ENCODE peak calls at places on chromosomes 13 and 19, in eight cellular contexts. P, G, E, T, Q, W, A and Z are unnamed samples.

GRCh38 chr13:50129065-50129922 is 114.0 kb downstream of the KCNRG start:
- DNase-seq in E (peak), G (no peak), W (no peak), T (no peak), P (no peak), Q (no peak), A (no peak), Z (no peak)

GRCh38 chr19:35734889-35735288 is 7.4 kb downstream of the IGFLR1 start:
- DNase-seq in G (no peak), P (no peak), E (no peak), Q (no peak), A (no peak), T (no peak), W (no peak), Z (no peak)

GRCh38 chr19:58261968-58262921 is 16.5 kb upstream of the ZNF8 start:
- DNase-seq in G (no peak), T (no peak), W (no peak), Q (peak), P (no peak), E (peak), A (no peak), Z (no peak)

GRCh38 chr19:23817519-23817918 is 58.8 kb upstream of the ZNF681 start:
- DNase-seq in W (no peak), P (no peak), T (peak), E (peak), A (peak), G (peak), Q (peak), Z (no peak)

GRCh38 chr19:1942078-1942933 is 1.3 kb downstream of the CSNK1G2 start:
- DNase-seq in G (peak), P (peak), W (peak), A (peak), E (peak), Q (peak), T (peak), Z (peak)

GRCh38 chr13:56347014-56347413 is 793.7 kb upstream of the PRR20A start:
- DNase-seq in Q (no peak), G (no peak), P (no peak), W (no peak), A (no peak), E (no peak), T (no peak), Z (no peak)

GRCh38 chr13:102870677-102871415 is 25.0 kb downstream of the ERCC5 start:
- DNase-seq in P (no peak), W (no peak), A (peak), T (no peak), G (peak), E (peak), Q (peak), Z (no peak)

GRCh38 chr13:107222619-107223018 is 654.7 kb upstream of the ARGLU1 start:
- DNase-seq in Q (no peak), A (no peak), P (no peak), G (no peak), T (no peak), W (no peak), E (peak), Z (no peak)

GRCh38 chr13:59483441-59484116 is 680.1 kb downstream of the DIAPH3 start:
- DNase-seq in E (peak), Q (peak), W (no peak), P (no peak), T (no peak), A (peak), G (no peak), Z (no peak)

GRCh38 chr19:48812094-48812929 is 1.5 kb upstream of the BCAT2 start:
- DNase-seq in E (peak), G (peak), T (peak), Q (peak), P (peak), A (peak), W (peak), Z (peak)

GRCh38 chr13:22187329-22187728 is 516.5 kb downstream of the FGF9 start:
- DNase-seq in T (no peak), G (no peak), P (no peak), A (peak), W (no peak), E (no peak), Q (no peak), Z (no peak)

GRCh38 chr19:35502751-35503150 is 10.7 kb downstream of the DMKN start:
- DNase-seq in G (no peak), W (no peak), P (no peak), A (no peak), E (no peak), Q (no peak), T (no peak), Z (no peak)

GRCh38 chr19:56105090-56105701 is 15.9 kb downstream of the ZNF787 start:
- DNase-seq in G (peak), E (peak), P (peak), T (peak), W (no peak), Q (peak), A (peak), Z (peak)

GRCh38 chr19:14139944-14140343 is 3.6 kb upstream of the ASF1B start:
- DNase-seq in T (no peak), E (no peak), Q (no peak), G (no peak), W (no peak), P (no peak), A (no peak), Z (no peak)

GRCh38 chr13:39536906-39537305 is 66.1 kb downstream of the LHFPL6 start:
- DNase-seq in G (no peak), P (no peak), A (no peak), T (no peak), W (no peak), Q (no peak), E (no peak), Z (no peak)

GRCh38 chr13:24671367-24672117 is 8.7 kb upstream of the ATP12A start:
- DNase-seq in Q (peak), P (no peak), W (no peak), A (peak), T (no peak), E (peak), G (no peak), Z (no peak)

GRCh38 chr19:1009043-1009975 is 9.1 kb downstream of the GRIN3B start:
- DNase-seq in P (no peak), Q (peak), G (no peak), W (no peak), A (peak), E (peak), T (no peak), Z (no peak)

GRCh38 chr19:8224394-8225145 is 15.4 kb downstream of the CERS4 start:
- DNase-seq in W (no peak), G (peak), A (no peak), Q (no peak), P (no peak), E (no peak), T (no peak), Z (no peak)

GRCh38 chr19:41735071-41735623 is 20.2 kb upstream of the CEACAM6 start:
- DNase-seq in T (no peak), G (no peak), E (no peak), Q (no peak), W (no peak), A (no peak), P (no peak), Z (no peak)

GRCh38 chr19:41739361-41739760 is 16.0 kb upstream of the CEACAM6 start:
- DNase-seq in W (no peak), T (no peak), E (no peak), G (no peak), Q (no peak), P (no peak), A (no peak), Z (no peak)

GRCh38 chr19:41734585-41734984 is 20.7 kb upstream of the CEACAM6 start:
- DNase-seq in E (no peak), A (no peak), P (no peak), G (no peak), Q (no peak), T (no peak), W (no peak), Z (no peak)

DNA sequence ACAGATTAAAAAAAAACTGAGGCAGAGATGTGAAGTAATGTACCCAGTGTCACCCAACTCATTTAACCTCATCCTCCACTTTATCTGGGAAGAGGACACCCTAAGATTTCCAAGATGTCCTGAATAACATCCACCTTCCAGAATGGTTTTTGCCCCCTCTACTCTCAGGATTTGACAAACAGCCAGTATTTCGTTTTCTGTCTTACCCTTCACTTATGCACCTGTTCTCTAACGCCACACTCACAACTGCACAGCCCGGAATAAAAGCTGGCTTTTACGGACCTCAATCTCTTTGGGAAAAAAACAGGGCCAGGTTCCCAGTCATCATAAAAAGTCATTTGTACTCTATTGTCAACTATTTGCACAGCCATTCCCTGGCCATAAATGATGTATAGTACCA is 21.2 kb upstream of the CEACAM6 start:
- DNase-seq in T (no peak), E (no peak), G (no peak), W (no peak), Q (no peak), P (no peak), A (no peak), Z (no peak)
- H3K27ac ChIP-seq in T (no peak), E (no peak), G (no peak), W (peak), Q (no peak), P (peak), A (no peak), Z (peak)

DNA sequence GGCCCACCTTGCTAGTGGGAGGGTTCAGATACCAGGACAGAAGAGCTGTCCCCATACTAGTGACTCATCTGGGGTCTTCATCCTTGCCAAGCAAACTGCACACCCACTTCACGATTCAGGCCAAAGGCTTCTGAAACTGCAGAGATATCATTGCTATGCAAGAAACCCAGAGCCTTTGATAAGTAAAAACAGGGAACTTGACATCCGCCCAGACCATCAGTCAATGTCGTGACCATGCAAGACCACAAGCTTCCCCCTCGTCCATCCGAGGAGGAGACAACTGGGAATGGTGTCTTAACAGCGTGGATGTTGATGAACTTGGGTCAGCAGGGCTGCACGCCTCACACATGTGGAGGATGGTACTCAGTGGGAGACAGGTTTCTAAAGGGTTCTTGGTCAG is 58.0 kb downstream of the ABCC4 start:
- DNase-seq in P (no peak), A (no peak), Q (no peak), G (no peak), E (no peak), T (no peak), W (no peak), Z (no peak)
- H3K27ac ChIP-seq in P (no peak), A (no peak), Q (no peak), G (no peak), E (no peak), T (no peak), W (no peak), Z (no peak)

DNA sequence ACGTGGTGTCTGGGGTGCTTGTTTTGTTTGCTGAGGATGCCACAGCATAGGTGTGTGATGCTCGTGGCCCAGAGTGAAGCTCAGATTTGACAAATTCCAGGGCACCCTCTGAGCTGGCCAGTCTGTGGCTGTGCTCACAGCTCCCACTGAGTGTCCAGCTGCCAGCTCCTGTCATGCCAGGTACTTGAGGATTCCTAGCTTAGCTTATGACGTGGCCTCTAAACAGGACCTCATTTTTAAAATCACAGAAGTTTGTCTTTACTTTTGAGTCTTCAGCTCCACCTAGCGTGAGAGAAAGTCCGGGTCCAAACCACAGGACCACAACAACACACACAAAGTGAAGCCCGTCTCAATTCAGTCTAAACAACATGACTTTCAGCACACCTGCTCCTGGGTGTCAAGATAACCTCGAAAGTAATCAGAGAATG is 117.3 kb downstream of the RAB20 start:
- DNase-seq in P (no peak), Q (peak), A (peak), T (no peak), G (no peak), E (no peak), W (no peak), Z (no peak)
- H3K27ac ChIP-seq in P (peak), Q (peak), A (no peak), T (no peak), G (peak), E (no peak), W (peak), Z (no peak)

GRCh38 chr19:34308381-34309367 is 54.3 kb downstream of the GARRE1 start:
- DNase-seq in G (no peak), T (no peak), P (no peak), E (no peak), W (no peak), A (no peak), Q (no peak), Z (no peak)

GRCh38 chr19:34309368-34310138 is 55.2 kb downstream of the GARRE1 start:
- DNase-seq in W (no peak), G (no peak), A (no peak), E (no peak), P (no peak), Q (no peak), T (no peak), Z (no peak)

GRCh38 chr19:34306824-34307223 is 52.5 kb downstream of the GARRE1 start:
- DNase-seq in T (no peak), W (no peak), A (no peak), E (no peak), Q (no peak), G (no peak), P (no peak), Z (no peak)

GRCh38 chr19:34313188-34313587 is 51.8 kb upstream of the GPI start:
- DNase-seq in W (no peak), T (no peak), G (no peak), Q (peak), E (no peak), A (peak), P (no peak), Z (no peak)

GRCh38 chr19:34310494-34310981 is 54.5 kb upstream of the GPI start:
- DNase-seq in W (no peak), Q (no peak), P (peak), A (no peak), G (no peak), E (no peak), T (no peak), Z (no peak)
- H3K27ac ChIP-seq in W (peak), Q (no peak), P (peak), A (no peak), G (peak), E (peak), T (no peak), Z (no peak)

GRCh38 chr19:45098521-45099464 is 5.8 kb downstream of the PPP1R37 start:
- DNase-seq in T (no peak), W (no peak), Q (peak), G (peak), E (no peak), A (peak), P (no peak), Z (no peak)
- H3K27ac ChIP-seq in T (no peak), W (peak), Q (peak), G (peak), E (peak), A (peak), P (peak), Z (peak)

DNA sequence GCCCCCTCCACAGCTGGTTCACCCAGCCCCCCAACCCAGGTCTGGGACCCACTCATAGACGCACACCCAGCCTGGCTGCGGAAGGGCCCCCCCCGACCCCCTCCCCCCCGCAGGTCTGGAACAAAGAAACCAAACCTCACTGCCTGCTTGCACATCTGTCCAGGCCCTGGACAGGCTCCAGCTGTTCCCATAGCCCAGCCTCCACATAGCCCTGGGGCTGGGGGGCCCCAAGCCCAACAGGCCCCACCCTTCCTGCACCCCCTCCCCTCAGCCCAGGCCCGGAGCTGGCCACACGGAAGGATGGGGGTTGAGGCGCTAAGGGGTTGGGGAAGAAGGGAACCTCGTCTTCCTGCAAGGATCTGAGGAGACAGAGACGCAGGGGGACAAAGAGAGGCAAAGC is 2.7 kb downstream of the KANK2 start:
- DNase-seq in P (no peak), W (no peak), A (peak), Q (peak), G (peak), E (no peak), T (no peak), Z (no peak)
- H3K27ac ChIP-seq in P (peak), W (peak), A (peak), Q (peak), G (peak), E (no peak), T (no peak), Z (peak)

GRCh38 chr13:43266953-43267615 is 243.7 kb downstream of the DNAJC15 start:
- DNase-seq in E (peak), Q (no peak), T (no peak), A (no peak), G (no peak), W (no peak), P (no peak), Z (no peak)

GRCh38 chr13:43270043-43270830 is 246.9 kb downstream of the DNAJC15 start:
- DNase-seq in A (peak), G (no peak), W (no peak), E (no peak), P (no peak), Q (peak), T (no peak), Z (no peak)

GRCh38 chr13:43268632-43269031 is 245.2 kb downstream of the DNAJC15 start:
- DNase-seq in W (no peak), A (no peak), T (no peak), P (no peak), E (no peak), G (no peak), Q (no peak), Z (no peak)

GRCh38 chr13:43267916-43268315 is 244.5 kb downstream of the DNAJC15 start:
- DNase-seq in T (no peak), Q (no peak), E (no peak), G (no peak), W (no peak), A (no peak), P (no peak), Z (no peak)

DNA sequence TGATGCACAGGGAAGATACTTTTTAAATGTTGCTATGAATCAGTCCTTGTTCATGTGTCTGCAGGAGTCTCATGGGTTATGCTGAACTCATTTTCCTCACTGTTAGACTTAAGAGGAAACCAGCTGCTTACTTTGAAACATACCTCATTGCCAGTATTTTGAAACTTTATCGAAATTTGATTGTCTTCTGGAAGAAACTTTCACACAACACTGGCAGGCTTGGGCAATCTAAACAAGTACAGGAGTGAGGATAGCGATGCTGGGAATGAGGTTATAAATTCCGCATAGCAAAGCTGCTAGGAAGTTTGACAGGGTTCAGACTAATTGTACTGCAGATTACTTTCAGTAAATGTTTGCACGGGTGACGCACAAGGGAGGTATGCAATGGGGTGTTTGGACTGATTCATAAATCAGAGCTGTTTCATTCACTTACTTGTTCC is 245.7 kb downstream of the DNAJC15 start:
- DNase-seq in A (peak), P (no peak), G (no peak), T (no peak), Q (peak), E (no peak), W (no peak), Z (no peak)
- H3K27ac ChIP-seq in A (peak), P (no peak), G (peak), T (no peak), Q (peak), E (no peak), W (peak), Z (no peak)

GRCh38 chr13:113839536-113840204 is 24.2 kb downstream of the GAS6 start:
- DNase-seq in Q (no peak), E (no peak), G (peak), T (no peak), A (no peak), P (no peak), W (no peak), Z (no peak)
- H3K27ac ChIP-seq in Q (peak), E (no peak), G (peak), T (no peak), A (peak), P (peak), W (peak), Z (peak)